ENCODE peak calls at places on chromosomes 3 and 15, in four cellular contexts. I is foreskin fibroblast, G is fibroblast of lung, X is nephron progenitor cell. L is an unnamed sample.

GRCh38 chr3:127220497-127220896 is 27.6 kb downstream of the PRR23E start:
- DNase-seq in I (no peak), G (no peak), X (no peak), L (no peak)

GRCh38 chr3:33884204-33884561 is 85.8 kb downstream of the PDCD6IP start:
- DNase-seq in I (peak), G (peak), X (no peak), L (no peak)

GRCh38 chr3:65030847-65031463 is 343.2 kb upstream of the ADAMTS9 start:
- DNase-seq in I (peak), G (peak), X (no peak), L (no peak)

GRCh38 chr15:82793737-82794136 is 12.1 kb downstream of the FSD2 start:
- DNase-seq in I (no peak), G (no peak), X (no peak), L (no peak)

GRCh38 chr15:67370206-67370954 is 115.8 kb downstream of the IQCH start:
- DNase-seq in I (no peak), G (no peak), X (no peak), L (no peak)

GRCh38 chr15:52765779-52766178 is 24.4 kb downstream of the ONECUT1 start:
- DNase-seq in I (no peak), G (no peak), X (peak), L (peak)

GRCh38 chr3:44114142-44114541 is 127.5 kb upstream of the TOPAZ1 start:
- DNase-seq in I (no peak), G (peak), X (peak), L (peak)

GRCh38 chr3:107633327-107634141 is 110.8 kb downstream of the BBX start:
- DNase-seq in I (no peak), G (no peak), X (no peak), L (no peak)

GRCh38 chr15:59282515-59283337 is 76.1 kb downstream of the LDHAL6B start:
- DNase-seq in I (no peak), G (no peak), X (no peak), L (no peak)

GRCh38 chr3:53030864-53031445 is 14.9 kb downstream of the SFMBT1 start:
- DNase-seq in I (no peak), G (no peak), X (no peak), L (no peak)

DNA sequence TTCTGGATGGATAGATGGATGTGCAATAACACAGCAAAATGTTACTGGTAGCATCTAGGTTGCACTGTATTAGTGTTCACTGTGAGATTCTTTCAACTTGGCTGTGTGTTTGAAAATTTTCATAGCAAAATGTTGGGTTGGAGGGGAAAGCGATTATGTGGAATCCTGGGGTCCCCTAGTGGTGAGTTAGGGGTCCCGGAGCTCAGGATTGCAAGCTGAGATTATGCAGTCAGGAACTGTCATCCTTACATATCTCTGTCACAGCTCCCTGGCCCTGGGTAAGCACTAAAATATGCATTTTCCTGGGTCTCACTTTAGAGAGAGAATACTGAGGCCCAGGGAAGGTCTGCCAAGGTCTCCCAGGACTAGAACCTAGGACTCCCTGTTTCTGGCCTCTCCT is 77.2 kb downstream of the CEMIP start:
- DNase-seq in I (no peak), G (no peak), X (no peak), L (no peak)
- TF ChIP-seq CTCF in I (no peak), G (peak), X (peak), L (peak)

GRCh38 chr3:31559872-31560534 is 27.3 kb downstream of the STT3B start:
- DNase-seq in I (no peak), G (no peak), X (no peak), L (no peak)

GRCh38 chr3:31567036-31567435 is 34.3 kb downstream of the STT3B start:
- DNase-seq in I (no peak), G (no peak), X (no peak), L (peak)

GRCh38 chr3:31561891-31562290 is 29.2 kb downstream of the STT3B start:
- DNase-seq in I (no peak), G (no peak), X (no peak), L (no peak)

GRCh38 chr3:31565288-31565687 is 32.6 kb downstream of the STT3B start:
- DNase-seq in I (no peak), G (no peak), X (no peak), L (no peak)

GRCh38 chr3:31562525-31562924 is 29.8 kb downstream of the STT3B start:
- DNase-seq in I (no peak), G (no peak), X (peak), L (no peak)
- TF ChIP-seq CTCF in I (no peak), G (no peak), X (peak), L (no peak)

GRCh38 chr15:57747206-57747605 is 40.7 kb downstream of the POLR2M start:
- DNase-seq in I (no peak), G (no peak), X (no peak), L (no peak)

GRCh38 chr15:57741089-57741488 is 34.6 kb downstream of the POLR2M start:
- DNase-seq in I (no peak), G (no peak), X (no peak), L (no peak)

GRCh38 chr15:57740048-57740447 is 33.5 kb downstream of the POLR2M start:
- DNase-seq in I (no peak), G (no peak), X (no peak), L (no peak)

GRCh38 chr15:57746752-57747151 is 40.2 kb downstream of the POLR2M start:
- DNase-seq in I (no peak), G (no peak), X (no peak), L (no peak)

DNA sequence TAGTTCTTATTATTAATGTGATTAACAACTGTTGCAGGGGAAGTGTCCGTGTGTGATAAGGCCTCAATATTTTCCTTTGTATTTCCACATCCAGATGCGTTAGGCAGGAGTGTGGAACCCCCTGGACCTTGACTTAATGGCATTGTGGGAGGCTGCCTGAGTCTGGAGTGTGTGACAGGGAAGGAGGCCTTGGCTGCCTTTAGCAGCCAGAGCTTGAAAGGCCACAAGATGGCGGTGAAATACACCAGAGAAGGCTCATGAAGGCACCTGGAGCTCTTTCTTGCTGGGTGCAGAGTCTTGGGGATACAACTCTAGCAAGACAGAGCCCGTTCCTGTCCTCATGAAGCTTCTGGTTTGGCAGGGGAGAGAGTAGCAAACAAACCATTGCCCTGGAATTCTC is 36.9 kb downstream of the POLR2M start:
- DNase-seq in I (no peak), G (no peak), X (no peak), L (no peak)
- TF ChIP-seq CTCF in I (peak), G (peak), X (no peak), L (no peak)

DNA sequence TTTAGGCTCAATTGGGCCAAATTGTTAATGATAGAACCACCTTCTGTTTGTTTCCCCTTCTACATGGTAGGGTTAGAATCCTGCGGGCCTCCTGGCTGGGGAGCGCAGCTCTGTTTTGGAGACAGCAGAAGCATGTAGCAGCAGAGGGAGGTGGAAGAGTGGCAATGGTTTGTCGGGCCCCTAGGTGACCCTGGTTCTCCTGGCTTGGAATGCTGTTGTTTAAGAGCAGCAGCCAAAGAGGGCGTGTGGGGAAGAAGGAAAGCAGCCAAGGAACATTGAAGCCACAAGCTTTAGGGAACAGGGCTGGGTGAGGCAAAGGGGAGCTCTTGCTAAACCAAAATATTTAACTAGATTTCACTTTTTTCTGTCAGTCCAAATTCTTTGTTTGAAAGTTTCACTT is 213.7 kb upstream of the NR2E3 start:
- DNase-seq in I (peak), G (peak), X (no peak), L (no peak)
- TF ChIP-seq CTCF in I (no peak), G (no peak), X (no peak), L (no peak)

DNA sequence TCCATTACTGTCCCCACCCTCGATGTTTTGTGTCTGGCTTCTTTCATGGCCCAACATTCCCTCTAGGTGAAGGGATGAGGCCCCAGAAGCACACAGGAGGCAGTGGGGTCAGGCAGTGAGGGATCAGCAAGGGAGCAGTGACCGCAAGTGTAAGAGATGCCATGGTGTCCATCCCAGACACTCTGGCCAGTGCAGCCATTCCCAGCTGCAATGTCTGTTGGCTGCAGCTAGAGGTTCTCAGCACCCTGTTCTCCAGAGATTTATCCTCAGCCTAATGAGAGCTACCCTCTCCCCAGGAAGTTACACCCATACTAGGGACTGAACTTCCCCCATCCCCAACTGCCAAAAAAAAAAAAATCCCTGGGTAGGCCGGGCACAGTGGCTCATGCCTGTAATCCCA is 40.2 kb downstream of the TRANK1 start:
- DNase-seq in I (no peak), G (peak), X (no peak), L (no peak)
- TF ChIP-seq CTCF in I (peak), G (peak), X (no peak), L (no peak)

GRCh38 chr3:8996681-8997121 is 33.4 kb upstream of the RAD18 start:
- DNase-seq in I (peak), G (peak), X (peak), L (peak)
- TF ChIP-seq CTCF in I (peak), G (peak), X (peak), L (peak)